ENCODE peak calls at places on chromosome 10, in eight cellular contexts. I is A549; B is Daoy; Y is KG1; P is H54; X is stimulated activated CD4-positive, alpha-beta T cell treated with anti-CD3 and anti-CD28 coated beads, Interleukin-2, amount 100 ng/mL, for 48 hours; M is hepatocyte; Z is neural progenitor cell. U is an unnamed sample.

GRCh38 chr10:103659674-103660363 is 166.3 kb downstream of the NEURL1 start:
- DNase-seq in X (peak), M (peak), Y (no peak), B (peak), Z (peak), P (peak), I (no peak), U (peak)

GRCh38 chr10:36096571-36096970 is 454.5 kb upstream of the FZD8 start:
- DNase-seq in M (no peak), Z (no peak), Y (no peak), P (no peak), X (no peak), I (no peak), B (peak), U (no peak)

GRCh38 chr10:47087667-47088066 is 176.4 kb downstream of the PTPN20 start:
- DNase-seq in X (no peak), Z (no peak), M (no peak), P (no peak), I (no peak), B (no peak), Y (peak), U (no peak)

GRCh38 chr10:129766611-129767550 is 197.2 kb downstream of the EBF3 start:
- DNase-seq in I (no peak), X (no peak), M (no peak), P (no peak), Z (no peak), B (no peak), Y (no peak), U (peak)

GRCh38 chr10:100793055-100793454 is 47.7 kb downstream of the PAX2 start:
- DNase-seq in X (no peak), Y (no peak), M (no peak), B (no peak), P (no peak), I (no peak), Z (peak), U (no peak)

GRCh38 chr10:77111611-77112550 is 525.7 kb downstream of the KCNMA1 start:
- DNase-seq in M (peak), Y (no peak), X (no peak), I (peak), Z (peak), P (peak), B (peak), U (no peak)

GRCh38 chr10:19656420-19657042 is 159.7 kb upstream of the PLXDC2 start:
- DNase-seq in P (no peak), M (no peak), Z (no peak), I (no peak), X (no peak), B (no peak), Y (no peak), U (no peak)

GRCh38 chr10:95628786-95629185 is 27.7 kb downstream of the ALDH18A1 start:
- DNase-seq in Y (no peak), Z (no peak), B (no peak), M (peak), I (no peak), P (no peak), X (no peak), U (no peak)

GRCh38 chr10:11397980-11398580 is 213.4 kb downstream of the USP6NL start:
- DNase-seq in M (no peak), P (no peak), Z (no peak), X (no peak), Y (no peak), B (peak), I (no peak), U (peak)

GRCh38 chr10:14382531-14382930 is 51.8 kb upstream of the FRMD4A start:
- DNase-seq in Y (no peak), X (no peak), B (no peak), M (no peak), I (no peak), Z (no peak), P (no peak), U (no peak)

GRCh38 chr10:96614515-96614914 is 27.7 kb upstream of the TM9SF3 start:
- DNase-seq in X (no peak), Z (no peak), Y (no peak), P (peak), M (peak), I (peak), B (peak), U (no peak)

GRCh38 chr10:12846718-12847117 is 154.8 kb downstream of the CCDC3 start:
- DNase-seq in I (no peak), M (no peak), Z (no peak), X (no peak), Y (no peak), B (no peak), P (no peak), U (no peak)

GRCh38 chr10:1513221-1513620 is 224.1 kb downstream of the ADARB2 start:
- DNase-seq in I (no peak), P (no peak), Z (no peak), Y (no peak), B (no peak), X (no peak), M (no peak), U (no peak)

GRCh38 chr10:42951486-42952251 is 125.2 kb upstream of the RET start:
- DNase-seq in I (no peak), B (peak), P (no peak), X (no peak), M (peak), Z (peak), Y (no peak), U (peak)